ENCODE peak calls at places on chromosomes 4 and X, in ten cellular contexts. L is mammary epithelial cell, P is testis, J is thyroid gland, R is heart right ventricle, G is AG04450, X is H9, H is mucosa of descending colon, U is fibroblast of lung, T is hepatocyte. O is an unnamed sample.

GRCh38 chr4:3520796-3521600 is 11.2 kb downstream of the LRPAP1 start:
- DNase-seq in U (no peak), R (no peak), L (no peak), T (no peak), J (no peak), P (no peak), G (no peak), H (peak; percentile 35), X (no peak), O (no peak)

GRCh38 chr4:11489449-11490083 is 60.9 kb upstream of the HS3ST1 start:
- DNase-seq in J (no peak), T (no peak), X (no peak), R (no peak), L (no peak), H (no peak), P (no peak), G (no peak), U (no peak), O (no peak)

GRCh38 chr4:83535945-83536648 is at the start of gene GPAT3:
- DNase-seq in G (no peak), T (peak; percentile 84), J (peak; percentile 93), P (peak; percentile 70), L (peak; percentile 82), H (peak; percentile 91), X (peak; percentile 69), R (peak; percentile 77), U (no peak), O (peak; percentile 51)

GRCh38 chrX:71870337-71871098 is 40.1 kb upstream of the NHSL2 start:
- DNase-seq in G (no peak), R (no peak), P (peak; percentile 20), J (no peak), H (no peak), X (peak; percentile 75), U (peak; percentile 45), L (peak; percentile 39), T (peak; percentile 10), O (no peak)

GRCh38 chrX:45264865-45265264 is 64.2 kb upstream of the DIPK2B start:
- DNase-seq in H (no peak), T (no peak), P (no peak), J (no peak), X (no peak), L (no peak), R (peak; percentile 7), U (no peak), G (no peak), O (no peak)

GRCh38 chr4:138697771-138698170 is 317.8 kb upstream of the NOCT start:
- DNase-seq in H (no peak), X (no peak), T (no peak), P (no peak), R (no peak), U (peak; percentile 74), G (peak; percentile 67), J (no peak), L (no peak), O (no peak)

GRCh38 chr4:1021386-1022050 is 10.1 kb downstream of the FGFRL1 start:
- DNase-seq in J (no peak), U (no peak), P (no peak), L (no peak), G (no peak), R (no peak), H (no peak), X (no peak), T (no peak), O (no peak)

GRCh38 chr4:131288441-131288840 is 1860.7 kb upstream of the PCDH10 start:
- DNase-seq in G (no peak), L (no peak), H (no peak), J (no peak), U (no peak), R (no peak), P (no peak), T (no peak), X (no peak), O (no peak)

GRCh38 chrX:36909584-36909983 is 98.6 kb upstream of the FAM47C start:
- DNase-seq in T (no peak), J (no peak), R (no peak), L (no peak), P (no peak), G (no peak), X (no peak), H (no peak), U (peak; percentile 0), O (no peak)

GRCh38 chr4:75285837-75286236 is 228.4 kb downstream of the RCHY1 start:
- DNase-seq in U (no peak), L (no peak), T (no peak), X (no peak), H (no peak), G (no peak), P (no peak), J (no peak), R (no peak), O (no peak)

GRCh38 chr4:65416875-65417274 is 253.4 kb downstream of the EPHA5 start:
- DNase-seq in G (no peak), U (peak; percentile 58), L (no peak), T (no peak), P (no peak), H (no peak), J (peak; percentile 26), R (peak; percentile 51), X (peak; percentile 25), O (no peak)

GRCh38 chr4:27272264-27272663 is 411.6 kb downstream of the STIM2 start:
- DNase-seq in G (no peak), U (no peak), X (no peak), L (no peak), J (no peak), T (no peak), R (no peak), P (no peak), H (no peak), O (no peak)

GRCh38 chr4:118112647-118113046 is 78.4 kb downstream of the NDST3 start:
- DNase-seq in H (no peak), R (no peak), G (no peak), U (peak; percentile 39), L (no peak), P (no peak), J (no peak), T (no peak), X (no peak), O (no peak)

GRCh38 chr4:1539859-1540600 is 133.8 kb upstream of the NKX1-1 start:
- DNase-seq in U (no peak), G (no peak), L (no peak), J (no peak), R (no peak), T (no peak), H (peak; percentile 25), X (no peak), P (no peak), O (no peak)

GRCh38 chrX:127577884-127578283 is 474.3 kb downstream of the ACTRT1 start:
- DNase-seq in P (no peak), U (no peak), J (no peak), R (no peak), G (no peak), L (no peak), X (no peak), H (no peak), T (no peak), O (no peak)

GRCh38 chr4:81409836-81410235 is 61.9 kb downstream of the RASGEF1B start:
- DNase-seq in X (no peak), R (no peak), J (no peak), G (no peak), T (no peak), P (no peak), L (no peak), H (no peak), U (no peak), O (no peak)
- TF ChIP-seq CTCF in X (no peak), R (no peak), J (no peak), G (no peak), T (no peak), P (no peak), L (no peak), H (no peak), U (no peak), O (no peak)

DNA sequence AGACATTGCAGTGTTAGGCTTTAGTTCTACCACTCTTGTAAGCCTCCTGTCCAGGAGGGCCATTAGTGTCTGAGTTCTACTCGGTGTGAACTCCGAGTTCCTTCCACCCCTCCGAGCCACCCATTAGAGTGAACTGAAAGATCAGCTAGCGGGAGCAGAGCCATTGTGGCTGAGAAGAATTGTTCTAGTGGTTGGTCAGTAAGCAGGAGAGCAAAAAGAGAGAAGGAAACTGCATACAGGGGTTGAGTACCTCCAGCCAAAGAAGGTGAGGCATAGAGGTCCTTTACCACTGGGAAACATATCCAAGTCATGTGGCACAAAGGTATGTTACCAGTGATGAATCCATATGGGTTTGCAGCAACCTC is 96.9 kb downstream of the CPE start:
- DNase-seq in P (no peak), U (no peak), G (no peak), L (no peak), J (no peak), H (no peak), T (no peak), R (no peak), X (no peak), O (no peak)
- H3K9me3 ChIP-seq in P (no peaks in the 10 kb centered on the region), U (no peaks in the 10 kb centered on the region), G (peaks cover 5% of the 10 kb centered on the region), L (peaks cover 11% of the 10 kb centered on the region), J (no peaks in the 10 kb centered on the region), H (peaks cover 32% of the 10 kb centered on the region), T (peaks cover 10% of the 10 kb centered on the region), R (peaks cover 6% of the 10 kb centered on the region), X (peaks cover 38% of the 10 kb centered on the region), O (no peaks in the 10 kb centered on the region)

GRCh38 chrX:67781132-67781531 is 237.3 kb downstream of the AR start:
- DNase-seq in J (no peak), X (no peak), U (no peak), L (no peak), T (no peak), G (no peak), H (no peak), P (no peak), R (peak; percentile 18), O (no peak)
- TF ChIP-seq CTCF in J (no peak), X (no peak), U (peak; percentile 24), L (no peak), T (peak; percentile 22), G (peak; percentile 54), H (no peak), P (no peak), R (no peak), O (peak; percentile 18)

GRCh38 chr4:158998624-158999023 is 104.3 kb upstream of the RAPGEF2 start:
- DNase-seq in G (no peak), J (no peak), P (no peak), R (no peak), T (peak; percentile 37), U (peak; percentile 38), H (no peak), L (peak; percentile 75), X (no peak), O (no peak)

GRCh38 chr4:158996669-158997074 is 106.2 kb upstream of the RAPGEF2 start:
- DNase-seq in X (no peak), U (peak; percentile 98), L (peak; percentile 99), P (no peak), R (peak; percentile 14), J (no peak), H (no peak), G (peak; percentile 82), T (peak; percentile 34), O (no peak)

GRCh38 chr4:158995963-158996362 is 106.9 kb upstream of the RAPGEF2 start:
- DNase-seq in T (no peak), R (no peak), G (no peak), P (no peak), L (no peak), U (no peak), J (no peak), H (no peak), X (no peak), O (no peak)

GRCh38 chr4:158999166-158999682 is 103.7 kb upstream of the RAPGEF2 start:
- DNase-seq in U (no peak), H (no peak), X (no peak), J (no peak), R (no peak), G (no peak), P (no peak), T (no peak), L (no peak), O (no peak)

GRCh38 chr4:158997660-158998349 is 105.1 kb upstream of the RAPGEF2 start:
- DNase-seq in X (no peak), U (no peak), T (no peak), L (no peak), G (no peak), J (no peak), P (no peak), R (no peak), H (no peak), O (no peak)
- H3K9me3 ChIP-seq in X (no peaks in the 10 kb centered on the region), U (no peaks in the 10 kb centered on the region), T (no peaks in the 10 kb centered on the region), L (no peaks in the 10 kb centered on the region), G (no peaks in the 10 kb centered on the region), J (no peaks in the 10 kb centered on the region), P (no peaks in the 10 kb centered on the region), R (no peaks in the 10 kb centered on the region), H (no peaks in the 10 kb centered on the region), O (no peaks in the 10 kb centered on the region)

O was measured in thoracic aorta.